ENCODE peak calls at places on chromosomes 3 and 15, in four cellular contexts. One of them, this sample, is unnamed.

GRCh38 chr15:56678562-56678961 is 54.7 kb downstream of the ZNF280D start:
- DNase-seq in B cell: no peak
- DNase-seq in CD4-positive, alpha-beta T cell: no peak
- DNase-seq in Right ventricle myocardium superior: no peak
- DNase-seq in this sample: no peak

GRCh38 chr15:69398541-69398940 is 15.6 kb upstream of the KIF23 start:
- DNase-seq in B cell: no peak
- DNase-seq in CD4-positive, alpha-beta T cell: no peak
- DNase-seq in Right ventricle myocardium superior: no peak
- DNase-seq in this sample: no peak

GRCh38 chr15:38226867-38227266 is 25.8 kb upstream of the SPRED1 start:
- DNase-seq in B cell: no peak
- DNase-seq in CD4-positive, alpha-beta T cell: no peak
- DNase-seq in Right ventricle myocardium superior: no peak
- DNase-seq in this sample: no peak

GRCh38 chr15:83287541-83288027 is 3.1 kb upstream of the BNC1 start:
- DNase-seq in B cell: no peak
- DNase-seq in CD4-positive, alpha-beta T cell: no peak
- DNase-seq in Right ventricle myocardium superior: no peak
- DNase-seq in this sample: no peak

GRCh38 chr3:28575748-28576589 is 227.3 kb upstream of the AZI2 start:
- DNase-seq in B cell: no peak
- DNase-seq in CD4-positive, alpha-beta T cell: no peak
- DNase-seq in Right ventricle myocardium superior: peak
- DNase-seq in this sample: no peak

GRCh38 chr3:47588053-47588452 is 9.4 kb upstream of the CSPG5 start:
- DNase-seq in B cell: no peak
- DNase-seq in CD4-positive, alpha-beta T cell: no peak
- DNase-seq in Right ventricle myocardium superior: no peak
- DNase-seq in this sample: no peak

GRCh38 chr15:98292442-98293240 is 332.1 kb downstream of the ARRDC4 start:
- DNase-seq in B cell: peak
- DNase-seq in CD4-positive, alpha-beta T cell: no peak
- DNase-seq in Right ventricle myocardium superior: peak
- DNase-seq in this sample: no peak

GRCh38 chr3:178443634-178444033 is 92.6 kb upstream of the KCNMB2 start:
- DNase-seq in B cell: no peak
- DNase-seq in CD4-positive, alpha-beta T cell: no peak
- DNase-seq in Right ventricle myocardium superior: no peak
- DNase-seq in this sample: no peak

GRCh38 chr3:12553921-12554391 is 2.9 kb upstream of the MKRN2 start:
- DNase-seq in B cell: no peak
- DNase-seq in CD4-positive, alpha-beta T cell: no peak
- DNase-seq in Right ventricle myocardium superior: peak
- DNase-seq in this sample: no peak

GRCh38 chr3:139299261-139300132 is 44.3 kb upstream of the MRPS22 start:
- DNase-seq in B cell: no peak
- DNase-seq in CD4-positive, alpha-beta T cell: no peak
- DNase-seq in Right ventricle myocardium superior: no peak
- DNase-seq in this sample: no peak

GRCh38 chr15:60074181-60074885 is 70.2 kb downstream of the FOXB1 start:
- DNase-seq in B cell: no peak
- DNase-seq in CD4-positive, alpha-beta T cell: no peak
- DNase-seq in Right ventricle myocardium superior: no peak
- DNase-seq in this sample: no peak

GRCh38 chr3:142574665-142575064 is 3.9 kb downstream of the ATR start:
- DNase-seq in B cell: no peak
- DNase-seq in CD4-positive, alpha-beta T cell: no peak
- DNase-seq in Right ventricle myocardium superior: no peak
- DNase-seq in this sample: no peak

GRCh38 chr15:98062869-98063268 is 102.4 kb downstream of the ARRDC4 start:
- DNase-seq in B cell: no peak
- DNase-seq in CD4-positive, alpha-beta T cell: no peak
- DNase-seq in Right ventricle myocardium superior: no peak
- DNase-seq in this sample: no peak

GRCh38 chr3:186821429-186822367 is 15.4 kb upstream of the RFC4 start:
- DNase-seq in B cell: no peak
- DNase-seq in CD4-positive, alpha-beta T cell: no peak
- DNase-seq in Right ventricle myocardium superior: no peak
- DNase-seq in this sample: no peak

GRCh38 chr3:64048631-64049061 is 25.4 kb upstream of the PSMD6 start:
- DNase-seq in B cell: no peak
- DNase-seq in CD4-positive, alpha-beta T cell: no peak
- DNase-seq in Right ventricle myocardium superior: no peak
- DNase-seq in this sample: no peak

GRCh38 chr15:56980474-56980873 is 62.0 kb downstream of the TCF12 start:
- DNase-seq in B cell: no peak
- DNase-seq in CD4-positive, alpha-beta T cell: no peak
- DNase-seq in Right ventricle myocardium superior: no peak
- DNase-seq in this sample: no peak

GRCh38 chr3:35505181-35505580 is 134.1 kb upstream of the ARPP21 start:
- DNase-seq in B cell: no peak
- DNase-seq in CD4-positive, alpha-beta T cell: no peak
- DNase-seq in Right ventricle myocardium superior: no peak
- DNase-seq in this sample: no peak

GRCh38 chr3:174270841-174271240 is 588.3 kb upstream of the NAALADL2 start:
- DNase-seq in B cell: no peak
- DNase-seq in CD4-positive, alpha-beta T cell: no peak
- DNase-seq in Right ventricle myocardium superior: no peak
- DNase-seq in this sample: no peak

GRCh38 chr3:173045770-173046382 is 95.2 kb downstream of the SPATA16 start:
- DNase-seq in B cell: no peak
- DNase-seq in CD4-positive, alpha-beta T cell: no peak
- DNase-seq in Right ventricle myocardium superior: no peak
- DNase-seq in this sample: no peak

GRCh38 chr15:33808720-33809119 is 159.6 kb upstream of the CHRM5 start:
- DNase-seq in B cell: no peak
- DNase-seq in CD4-positive, alpha-beta T cell: no peak
- DNase-seq in Right ventricle myocardium superior: no peak
- DNase-seq in this sample: no peak

GRCh38 chr3:116444819-116445290 is 432 bp downstream of the LSAMP start:
- DNase-seq in B cell: no peak
- DNase-seq in CD4-positive, alpha-beta T cell: no peak
- DNase-seq in Right ventricle myocardium superior: no peak
- DNase-seq in this sample: no peak

GRCh38 chr15:39127925-39128617 is 452.8 kb upstream of the THBS1 start:
- DNase-seq in B cell: no peak
- DNase-seq in CD4-positive, alpha-beta T cell: no peak
- DNase-seq in Right ventricle myocardium superior: no peak
- DNase-seq in this sample: no peak

GRCh38 chr15:100020181-100020580 is 286.9 kb upstream of the LYSMD4 start:
- DNase-seq in B cell: no peak
- DNase-seq in CD4-positive, alpha-beta T cell: no peak
- DNase-seq in Right ventricle myocardium superior: no peak
- DNase-seq in this sample: no peak

GRCh38 chr15:58513008-58513407 is 81.2 kb downstream of the LIPC start:
- DNase-seq in B cell: no peak
- DNase-seq in CD4-positive, alpha-beta T cell: no peak
- DNase-seq in Right ventricle myocardium superior: no peak
- DNase-seq in this sample: no peak

GRCh38 chr3:128824132-128824850 is 55.1 kb upstream of the ACAD9 start:
- DNase-seq in B cell: no peak
- DNase-seq in CD4-positive, alpha-beta T cell: no peak
- DNase-seq in Right ventricle myocardium superior: no peak
- DNase-seq in this sample: no peak

GRCh38 chr15:69337133-69337532 is 38.4 kb downstream of the PAQR5 start:
- DNase-seq in B cell: no peak
- DNase-seq in CD4-positive, alpha-beta T cell: no peak
- DNase-seq in Right ventricle myocardium superior: no peak
- DNase-seq in this sample: no peak

GRCh38 chr3:124928333-124929202 is 6.0 kb downstream of the MUC13 start:
- DNase-seq in B cell: no peak
- DNase-seq in CD4-positive, alpha-beta T cell: peak
- DNase-seq in Right ventricle myocardium superior: peak
- DNase-seq in this sample: no peak

GRCh38 chr3:14799146-14799545 is 19.6 kb upstream of the FGD5 start:
- DNase-seq in B cell: no peak
- DNase-seq in CD4-positive, alpha-beta T cell: no peak
- DNase-seq in Right ventricle myocardium superior: no peak
- DNase-seq in this sample: no peak

GRCh38 chr3:171088984-171089754 is 62.6 kb upstream of the SLC2A2 start:
- DNase-seq in B cell: no peak
- DNase-seq in CD4-positive, alpha-beta T cell: no peak
- DNase-seq in Right ventricle myocardium superior: no peak
- DNase-seq in this sample: no peak

GRCh38 chr15:71357967-71358366 is 242.7 kb downstream of the THSD4 start:
- DNase-seq in B cell: no peak
- DNase-seq in CD4-positive, alpha-beta T cell: no peak
- DNase-seq in Right ventricle myocardium superior: no peak
- DNase-seq in this sample: no peak

GRCh38 chr15:72197045-72197459 is 535 bp downstream of the GRAMD2A start:
- DNase-seq in B cell: no peak
- DNase-seq in CD4-positive, alpha-beta T cell: no peak
- DNase-seq in Right ventricle myocardium superior: no peak
- DNase-seq in this sample: no peak

GRCh38 chr3:72011495-72011894 is 226.5 kb upstream of the PROK2 start:
- DNase-seq in B cell: no peak
- DNase-seq in CD4-positive, alpha-beta T cell: no peak
- DNase-seq in Right ventricle myocardium superior: no peak
- DNase-seq in this sample: peak

GRCh38 chr3:13015286-13016082 is 57.7 kb downstream of the IQSEC1 start:
- DNase-seq in B cell: peak
- DNase-seq in CD4-positive, alpha-beta T cell: peak
- DNase-seq in Right ventricle myocardium superior: peak
- DNase-seq in this sample: no peak

GRCh38 chr3:71905426-71905825 is 120.5 kb upstream of the PROK2 start:
- DNase-seq in B cell: peak
- DNase-seq in CD4-positive, alpha-beta T cell: no peak
- DNase-seq in Right ventricle myocardium superior: no peak
- DNase-seq in this sample: no peak

GRCh38 chr3:69012836-69013255 is 638 bp downstream of the EOGT start:
- DNase-seq in B cell: no peak
- DNase-seq in CD4-positive, alpha-beta T cell: no peak
- DNase-seq in Right ventricle myocardium superior: peak
- DNase-seq in this sample: no peak